ENCODE peak calls at places on chromosomes 3 and 15, in eight cellular contexts. R, F, N, C, B, A, O and G are unnamed samples.

GRCh38 chr15:65217526-65218482 is 6.5 kb upstream of the CILP start:
- DNase-seq in R (no peak), F (no peak), N (no peak), C (no peak), B (no peak), A (no peak), O (no peak), G (no peak)

GRCh38 chr3:40867826-40868225 is 331.5 kb upstream of the CTNNB1 start:
- DNase-seq in R (no peak), F (no peak), N (no peak), C (no peak), B (no peak), A (no peak), O (no peak), G (no peak)

GRCh38 chr15:56281145-56281544 is 37.5 kb upstream of the RFX7 start:
- DNase-seq in R (no peak), F (no peak), N (no peak), C (no peak), B (no peak), A (no peak), O (no peak), G (no peak)

GRCh38 chr3:160475153-160475552 is 25.6 kb upstream of the TRIM59 start:
- DNase-seq in R (no peak), F (no peak), N (no peak), C (no peak), B (no peak), A (no peak), O (no peak), G (no peak)

GRCh38 chr3:14143826-14144225 is 19.0 kb downstream of the TMEM43 start:
- DNase-seq in R (peak), F (no peak), N (no peak), C (no peak), B (no peak), A (no peak), O (peak), G (no peak)

GRCh38 chr15:51382787-51383186 is 41.3 kb downstream of the GLDN start:
- DNase-seq in R (peak), F (peak), N (no peak), C (peak), B (no peak), A (no peak), O (no peak), G (no peak)

GRCh38 chr3:187027531-187027936 is 97.2 kb downstream of the ST6GAL1 start:
- DNase-seq in R (no peak), F (no peak), N (no peak), C (no peak), B (no peak), A (no peak), O (peak), G (no peak)

GRCh38 chr3:45635475-45636256 is 41.1 kb downstream of the LIMD1 start:
- DNase-seq in R (peak), F (no peak), N (no peak), C (no peak), B (no peak), A (no peak), O (no peak), G (no peak)

GRCh38 chr3:192812736-192813383 is 85.5 kb upstream of the FGF12 start:
- DNase-seq in R (peak), F (peak), N (no peak), C (peak), B (no peak), A (no peak), O (peak), G (no peak)

GRCh38 chr3:140225996-140226395 is 291.0 kb downstream of the CLSTN2 start:
- DNase-seq in R (no peak), F (no peak), N (no peak), C (no peak), B (no peak), A (no peak), O (no peak), G (no peak)

GRCh38 chr3:176037636-176038035 is 1159.6 kb downstream of the TBL1XR1 start:
- DNase-seq in R (peak), F (no peak), N (no peak), C (no peak), B (no peak), A (no peak), O (no peak), G (no peak)

GRCh38 chr15:69616558-69616957 is 163.9 kb downstream of the RPLP1 start:
- DNase-seq in R (no peak), F (no peak), N (no peak), C (no peak), B (no peak), A (no peak), O (no peak), G (no peak)

GRCh38 chr3:72413228-72413627 is 435.0 kb downstream of the SHQ1 start:
- DNase-seq in R (peak), F (no peak), N (no peak), C (no peak), B (no peak), A (no peak), O (no peak), G (no peak)

GRCh38 chr3:52093751-52094525 is 37.6 kb upstream of the DUSP7 start:
- DNase-seq in R (peak), F (no peak), N (no peak), C (no peak), B (no peak), A (peak), O (no peak), G (no peak)

GRCh38 chr3:54121404-54122045 is 827 bp upstream of the CACNA2D3 start:
- DNase-seq in R (no peak), F (no peak), N (no peak), C (peak), B (no peak), A (peak), O (no peak), G (no peak)

GRCh38 chr15:27438403-27439375 is 467.7 kb downstream of the GABRG3 start:
- DNase-seq in R (no peak), F (no peak), N (no peak), C (no peak), B (no peak), A (no peak), O (no peak), G (no peak)

DNA sequence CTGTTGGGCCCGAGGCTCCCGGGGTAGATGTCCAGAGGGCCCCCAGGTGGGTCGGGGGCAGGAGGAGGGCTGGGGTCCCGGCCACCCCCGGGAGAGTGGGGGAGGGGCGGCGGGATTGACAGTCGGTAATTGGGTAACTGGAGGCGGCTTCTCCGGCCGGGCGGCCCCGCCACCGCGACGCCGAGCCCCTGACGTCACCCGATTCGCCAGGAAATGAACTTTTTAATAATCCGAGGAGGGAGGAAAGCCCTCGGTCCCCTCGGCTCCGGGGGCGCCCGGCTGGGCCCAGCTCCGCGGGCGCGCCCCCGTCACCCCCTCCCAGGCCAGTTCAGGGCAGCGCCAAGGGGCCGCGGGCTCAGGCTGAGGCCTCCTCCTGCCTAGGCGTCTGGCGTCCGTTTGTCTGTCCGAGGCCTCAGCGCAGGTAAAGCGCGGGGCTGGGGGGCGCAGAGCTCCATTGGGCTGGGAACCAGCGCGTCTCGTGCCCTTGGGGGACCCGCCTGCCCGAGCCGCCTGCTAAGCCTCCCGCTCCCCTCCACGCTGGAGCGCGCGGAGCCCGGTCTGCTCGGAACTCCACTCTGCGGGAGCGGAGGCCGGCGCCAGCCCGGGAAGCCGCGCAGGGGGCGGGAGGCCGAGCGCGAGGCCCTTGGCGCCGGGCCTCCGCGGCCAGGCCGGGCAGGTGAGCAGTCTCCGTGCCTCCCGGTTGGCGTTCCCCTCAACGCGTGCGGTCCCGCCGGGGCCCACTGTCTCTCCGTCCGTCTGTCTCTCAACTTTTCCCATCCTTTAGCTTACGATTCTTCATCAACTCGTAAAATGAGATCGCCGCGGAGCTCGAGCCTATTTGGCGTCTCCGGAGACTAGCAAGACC is 3.8 kb downstream of the GATA2 start:
- DNase-seq in R (no peak), F (peak), N (no peak), C (no peak), B (no peak), A (peak), O (no peak), G (peak)
- TF ChIP-seq POLR2A in R (no peak), F (peak), N (no peak), C (no peak), B (no peak), A (no peak), O (no peak), G (no peak)

GRCh38 chr3:17964113-17964512 is 221.7 kb upstream of the TBC1D5 start:
- DNase-seq in R (no peak), F (no peak), N (no peak), C (no peak), B (no peak), A (no peak), O (no peak), G (no peak)
- TF ChIP-seq POLR2A in R (no peak), F (no peak), N (no peak), C (no peak), B (no peak), A (no peak), O (no peak), G (no peak)

GRCh38 chr3:182570934-182571594 is 222.2 kb upstream of the ATP11B start:
- DNase-seq in R (no peak), F (no peak), N (no peak), C (no peak), B (no peak), A (no peak), O (no peak), G (no peak)

GRCh38 chr3:182575941-182576340 is 217.4 kb upstream of the ATP11B start:
- DNase-seq in R (no peak), F (no peak), N (no peak), C (no peak), B (no peak), A (no peak), O (no peak), G (no peak)
- TF ChIP-seq POLR2A in R (no peak), F (no peak), N (no peak), C (no peak), B (no peak), A (no peak), O (no peak), G (no peak)

GRCh38 chr3:197961582-197961945 is 1.5 kb downstream of the LMLN start:
- DNase-seq in R (no peak), F (no peak), N (no peak), C (no peak), B (no peak), A (no peak), O (no peak), G (no peak)

GRCh38 chr3:197958346-197958745 is 1.7 kb upstream of the LMLN start:
- DNase-seq in R (no peak), F (no peak), N (no peak), C (no peak), B (no peak), A (no peak), O (no peak), G (no peak)

GRCh38 chr3:197960694-197961581 is 921 bp downstream of the LMLN start:
- DNase-seq in R (no peak), F (no peak), N (no peak), C (no peak), B (no peak), A (no peak), O (no peak), G (no peak)

GRCh38 chr3:197959500-197959890 is 522 bp upstream of the LMLN start:
- DNase-seq in R (no peak), F (no peak), N (no peak), C (no peak), B (no peak), A (no peak), O (no peak), G (no peak)

DNA sequence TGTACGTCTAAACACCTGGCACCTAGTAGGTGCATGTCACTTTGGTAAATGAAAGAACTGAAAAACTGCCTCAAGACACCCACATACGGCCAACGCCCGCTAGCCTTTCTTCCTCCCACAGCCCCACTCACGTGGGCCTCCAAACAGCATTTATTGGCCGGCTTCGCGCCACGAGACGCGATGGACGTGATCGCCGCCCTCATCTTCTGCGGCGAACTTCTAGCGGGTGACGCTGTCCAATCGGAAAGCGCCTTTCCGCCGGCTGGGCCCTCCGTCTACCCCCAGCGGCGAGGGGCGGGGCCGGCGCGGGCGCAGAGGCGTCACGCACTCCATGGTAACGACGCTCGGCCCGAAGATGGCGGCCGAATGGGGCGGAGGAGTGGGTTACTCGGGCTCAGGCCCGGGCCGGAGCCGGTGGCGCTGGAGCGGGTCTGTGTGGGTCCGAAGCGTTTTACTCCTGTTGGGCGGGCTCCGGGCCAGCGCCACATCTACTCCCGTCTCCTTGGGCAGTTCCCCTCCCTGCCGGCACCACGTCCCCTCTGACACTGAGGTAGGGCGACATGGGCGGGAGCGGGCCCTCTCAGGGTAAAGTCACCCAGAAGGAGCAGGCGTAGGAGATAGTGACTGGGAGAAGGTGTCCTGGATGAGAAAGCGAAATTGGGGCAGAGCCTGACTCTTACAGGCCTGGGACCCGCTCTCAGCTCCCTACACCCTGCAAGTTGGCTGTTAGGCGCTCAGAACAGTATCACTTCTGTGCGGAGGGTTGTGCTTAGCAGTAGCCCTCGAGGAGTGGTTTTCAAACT is at the start of gene LMLN:
- DNase-seq in R (peak), F (peak), N (peak), C (peak), B (peak), A (peak), O (peak), G (peak)
- TF ChIP-seq POLR2A in R (peak), F (peak), N (no peak), C (peak), B (peak), A (peak), O (peak), G (peak)

GRCh38 chr3:150408232-150409124 is at the start of gene TSC22D2:
- DNase-seq in R (peak), F (peak), N (peak), C (peak), B (peak), A (peak), O (peak), G (peak)

GRCh38 chr3:150409125-150409526 is 1.0 kb downstream of the TSC22D2 start:
- DNase-seq in R (no peak), F (no peak), N (peak), C (no peak), B (no peak), A (peak), O (no peak), G (no peak)

GRCh38 chr3:150411106-150411460 is 3.0 kb downstream of the TSC22D2 start:
- DNase-seq in R (no peak), F (no peak), N (no peak), C (no peak), B (no peak), A (no peak), O (no peak), G (no peak)

GRCh38 chr3:150410311-150411105 is 2.4 kb downstream of the TSC22D2 start:
- DNase-seq in R (peak), F (peak), N (no peak), C (peak), B (no peak), A (peak), O (peak), G (peak)

GRCh38 chr3:150409527-150410310 is 1.6 kb downstream of the TSC22D2 start:
- DNase-seq in R (peak), F (peak), N (peak), C (peak), B (no peak), A (peak), O (peak), G (peak)
- TF ChIP-seq POLR2A in R (peak), F (peak), N (no peak), C (no peak), B (peak), A (no peak), O (peak), G (no peak)